ENCODE peak calls at places on chromosome 17, in seven cellular contexts. Q is astrocyte, L is fibroblast of lung, T is body of pancreas, M is DND-41, H is breast epithelium, P is mucosa of descending colon. D is an unnamed sample.

GRCh38 chr17:29433551-29433950 is 43.4 kb downstream of the TAOK1 start:
- DNase-seq in T (no peak), M (no peak), P (no peak), L (no peak), H (no peak), Q (no peak), D (no peak)

GRCh38 chr17:82230627-82231311 is 1.9 kb downstream of the SLC16A3 start:
- DNase-seq in P (peak; percentile 93), H (peak; percentile 62), Q (peak; percentile 60), M (no peak), L (peak; percentile 79), T (no peak), D (peak; percentile 83)

GRCh38 chr17:16872351-16872751 is 99.6 kb downstream of the TNFRSF13B start:
- DNase-seq in L (peak; percentile 5), M (no peak), Q (no peak), H (no peak), T (no peak), P (no peak), D (no peak)

GRCh38 chr17:81929253-81930141 is 2.0 kb upstream of the MAFG start:
- DNase-seq in Q (no peak), L (no peak), P (no peak), H (no peak), T (no peak), M (no peak), D (no peak)

GRCh38 chr17:41648411-41649195 is 24.2 kb upstream of the KRT17 start:
- DNase-seq in Q (peak; percentile 55), P (peak; percentile 92), H (peak; percentile 89), M (peak; percentile 83), T (peak; percentile 89), L (peak; percentile 70), D (peak; percentile 88)

GRCh38 chr17:15973016-15973415 is 26.5 kb downstream of the ZSWIM7 start:
- DNase-seq in P (no peak), Q (peak; percentile 27), L (peak; percentile 40), T (no peak), M (no peak), H (no peak), D (no peak)

GRCh38 chr17:21689604-21690003 is 2.7 kb upstream of the KCNJ18 start:
- DNase-seq in P (peak; percentile 12), L (peak; percentile 81), T (no peak), H (no peak), M (no peak), Q (peak; percentile 75), D (no peak)

GRCh38 chr17:43028221-43028861 is 3.3 kb downstream of the RND2 start:
- DNase-seq in H (no peak), Q (no peak), T (no peak), L (no peak), M (no peak), P (no peak), D (no peak)

GRCh38 chr17:70172449-70172848 is 3.1 kb downstream of the KCNJ2 start:
- DNase-seq in H (no peak), Q (no peak), T (no peak), M (no peak), P (no peak), L (peak; percentile 33), D (no peak)

GRCh38 chr17:3835410-3836229 is 10.4 kb downstream of the NCBP3 start:
- DNase-seq in P (no peak), H (no peak), L (no peak), T (no peak), Q (no peak), M (no peak), D (no peak)

GRCh38 chr17:30200086-30200485 is 35.4 kb downstream of the SLC6A4 start:
- DNase-seq in Q (no peak), L (no peak), H (peak; percentile 3), M (no peak), T (no peak), P (no peak), D (no peak)

GRCh38 chr17:18859256-18859655 is 1.3 kb downstream of the PRPSAP2 start:
- DNase-seq in L (peak; percentile 74), H (no peak), P (no peak), Q (peak; percentile 68), M (no peak), T (no peak), D (no peak)

GRCh38 chr17:41666708-41667279 is 21.9 kb upstream of the EIF1 start:
- DNase-seq in Q (no peak), M (peak; percentile 86), P (peak; percentile 91), T (peak; percentile 89), H (peak; percentile 71), L (peak; percentile 51), D (peak; percentile 96)

GRCh38 chr17:35534694-35535093 is 2.8 kb downstream of the SLFN12L start:
- DNase-seq in L (no peak), T (no peak), H (no peak), P (no peak), M (no peak), Q (no peak), D (no peak)

GRCh38 chr17:40179923-40180659 is 2.8 kb downstream of the RAPGEFL1 start:
- DNase-seq in Q (peak; percentile 41), T (no peak), M (no peak), H (no peak), L (peak; percentile 61), P (peak; percentile 38), D (no peak)

GRCh38 chr17:35371934-35372333 is 1.5 kb downstream of the SLFN11 start:
- DNase-seq in P (no peak), H (no peak), M (no peak), T (no peak), L (no peak), Q (no peak), D (no peak)

GRCh38 chr17:45363498-45363897 is 46.7 kb upstream of the MAP3K14 start:
- DNase-seq in M (no peak), H (no peak), Q (no peak), T (no peak), P (no peak), L (no peak), D (no peak)

GRCh38 chr17:6286239-6286638 is 148.7 kb downstream of the AIPL1 start:
- DNase-seq in L (no peak), Q (no peak), M (no peak), P (no peak), H (no peak), T (no peak), D (peak; percentile 13)
- TF ChIP-seq CTCF in L (no peak), Q (no peak), M (peak; percentile 13), P (no peak), H (no peak), T (no peak), D (no peak)

DNA sequence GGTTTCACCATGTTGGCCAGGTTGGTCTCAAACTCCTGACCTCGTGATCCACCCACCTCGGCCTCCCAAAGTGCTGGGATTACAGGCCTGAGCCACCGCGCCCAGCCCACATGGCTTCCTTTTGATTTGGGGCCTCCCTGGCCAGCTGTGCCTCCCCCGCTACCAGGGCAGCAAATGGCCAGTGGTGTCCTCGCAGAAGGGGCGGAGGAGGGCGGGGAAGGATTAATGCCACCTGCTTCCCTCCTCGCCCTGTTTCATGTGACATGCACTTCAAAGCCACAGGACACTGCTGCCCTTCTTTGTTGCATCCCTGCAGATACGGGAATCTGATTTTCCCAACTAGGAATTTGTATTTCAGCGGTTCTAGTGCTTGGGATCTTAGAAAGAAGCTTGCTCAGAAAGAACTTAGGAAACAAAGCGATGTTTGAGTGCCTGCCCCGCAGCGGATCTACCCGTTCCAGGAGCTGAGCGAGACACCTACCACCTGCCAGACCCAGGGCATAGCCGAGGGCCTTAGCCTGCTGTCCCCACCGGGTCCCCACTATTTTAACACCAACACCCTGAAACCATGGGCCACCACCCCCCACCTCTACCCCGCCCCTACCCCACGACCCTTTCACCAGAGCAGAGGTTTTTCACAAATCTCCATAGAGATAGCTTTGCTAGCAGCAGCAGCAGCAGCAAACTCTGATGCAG is 37.7 kb upstream of the CCDC182 start:
- DNase-seq in M (no peak), H (no peak), P (no peak), T (no peak), Q (no peak), L (no peak), D (no peak)
- TF ChIP-seq CTCF in M (no peak), H (no peak), P (no peak), T (no peak), Q (no peak), L (no peak), D (no peak)

GRCh38 chr17:66285149-66285548 is 17.3 kb upstream of the PRKCA start:
- DNase-seq in T (no peak), H (no peak), L (no peak), P (no peak), M (no peak), Q (no peak), D (no peak)

GRCh38 chr17:66287911-66288310 is 14.5 kb upstream of the PRKCA start:
- DNase-seq in P (peak; percentile 72), M (no peak), T (no peak), L (no peak), H (no peak), Q (no peak), D (no peak)

GRCh38 chr17:66292351-66292750 is 10.1 kb upstream of the PRKCA start:
- DNase-seq in T (no peak), L (no peak), Q (no peak), P (no peak), M (no peak), H (no peak), D (no peak)

DNA sequence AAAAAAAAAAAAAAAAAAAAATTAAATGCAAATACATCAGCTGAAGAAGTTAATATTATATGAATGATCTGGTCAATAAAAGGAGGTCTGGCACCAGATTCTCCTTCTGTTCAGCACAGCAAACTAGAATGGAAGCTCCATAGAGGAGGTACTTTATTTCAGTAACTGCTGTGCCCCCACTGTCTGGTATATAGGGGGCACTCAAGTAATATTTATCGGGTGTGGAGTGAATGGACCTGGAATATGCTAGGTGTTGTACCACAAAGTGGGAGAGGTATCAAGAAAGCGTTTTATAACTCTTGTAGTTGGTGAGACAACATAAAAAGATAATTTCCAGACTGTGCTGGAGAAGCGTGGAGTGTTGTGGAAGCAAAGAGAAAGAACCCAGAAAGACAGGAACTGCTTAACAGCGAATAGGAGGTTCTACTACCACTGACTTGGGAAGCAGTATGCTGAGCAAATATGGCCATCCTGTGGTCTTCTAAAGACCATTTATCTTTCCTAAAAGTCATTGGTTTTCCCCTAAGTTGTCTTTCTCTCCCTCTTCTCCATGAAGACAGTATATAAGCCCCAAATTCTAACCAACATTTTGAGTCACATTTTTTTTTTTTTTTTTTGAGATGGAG is 12.2 kb upstream of the PRKCA start:
- DNase-seq in L (no peak), Q (no peak), T (no peak), H (no peak), M (no peak), P (no peak), D (no peak)
- TF ChIP-seq CTCF in L (no peak), Q (no peak), T (peak; percentile 57), H (no peak), M (peak; percentile 55), P (no peak), D (peak; percentile 59)

GRCh38 chr17:66302761-66303626 is 581 bp downstream of the PRKCA start:
- DNase-seq in P (peak; percentile 77), Q (peak; percentile 44), M (peak; percentile 65), T (peak; percentile 60), L (peak; percentile 63), H (peak; percentile 20), D (peak; percentile 62)

GRCh38 chr17:66301864-66302741 is at the start of gene PRKCA:
- DNase-seq in M (peak; percentile 68), P (peak; percentile 80), H (peak; percentile 50), T (peak; percentile 72), Q (peak; percentile 51), L (peak; percentile 74), D (peak; percentile 68)

GRCh38 chr17:66307257-66307656 is 4.8 kb downstream of the PRKCA start:
- DNase-seq in L (no peak), P (no peak), H (no peak), M (no peak), Q (no peak), T (no peak), D (no peak)

GRCh38 chr17:66306413-66306812 is 4.0 kb downstream of the PRKCA start:
- DNase-seq in P (no peak), M (no peak), Q (peak; percentile 68), H (no peak), T (no peak), L (peak; percentile 70), D (no peak)

GRCh38 chr17:66304304-66305174 is 2.1 kb downstream of the PRKCA start:
- DNase-seq in Q (peak; percentile 33), L (peak; percentile 51), H (no peak), M (peak; percentile 50), T (no peak), P (peak; percentile 47), D (peak; percentile 38)
- TF ChIP-seq CTCF in Q (no peak), L (no peak), H (no peak), M (peak; percentile 30), T (no peak), P (no peak), D (no peak)